ENCODE peak calls at places on chromosome 22, in seven cellular contexts. H, Q, N, T, V, M and K are unnamed samples.

GRCh38 chr22:19853879-19854777 is 546 bp downstream of the GNB1L start:
- DNase-seq in T (peak), Q (peak), H (no peak), V (no peak), M (no peak), N (no peak), K (no peak)

GRCh38 chr22:47620391-47620790 is 857.9 kb downstream of the TBC1D22A start:
- DNase-seq in V (no peak), Q (no peak), H (no peak), N (no peak), T (no peak), M (no peak), K (no peak)

GRCh38 chr22:43216738-43217137 is 29.8 kb upstream of the TTLL12 start:
- DNase-seq in H (no peak), V (no peak), Q (no peak), N (no peak), T (no peak), M (no peak), K (no peak)

GRCh38 chr22:49087716-49088660 is 739.7 kb downstream of the BRD1 start:
- DNase-seq in V (no peak), M (no peak), N (no peak), H (no peak), T (no peak), Q (no peak), K (no peak)

GRCh38 chr22:37953062-37953436 is 352 bp downstream of the C22orf23 start:
- DNase-seq in H (no peak), V (no peak), T (peak), M (no peak), Q (no peak), N (no peak), K (no peak)

GRCh38 chr22:38041760-38042584 is 15.2 kb upstream of the PICK1 start:
- DNase-seq in N (no peak), M (no peak), Q (no peak), T (no peak), V (no peak), H (no peak), K (no peak)

GRCh38 chr22:30309981-30310672 is 16.6 kb downstream of the TBC1D10A start:
- DNase-seq in Q (peak), T (peak), N (peak), V (no peak), H (no peak), M (no peak), K (peak)

GRCh38 chr22:42188808-42189447 is 58.3 kb upstream of the CYP2D6 start:
- DNase-seq in M (no peak), T (no peak), V (no peak), H (no peak), Q (no peak), N (peak), K (peak)

GRCh38 chr22:43255299-43255698 is 68.4 kb upstream of the TTLL12 start:
- DNase-seq in V (no peak), M (no peak), H (no peak), Q (no peak), N (no peak), T (no peak), K (no peak)

GRCh38 chr22:20761536-20761935 is 12.4 kb upstream of the SERPIND1 start:
- DNase-seq in T (no peak), Q (no peak), N (peak), M (no peak), V (no peak), H (no peak), K (peak)

GRCh38 chr22:46653596-46653995 is 33.4 kb downstream of the GRAMD4 start:
- DNase-seq in N (no peak), Q (no peak), T (no peak), V (no peak), M (no peak), H (no peak), K (no peak)

GRCh38 chr22:17597217-17597616 is 31.3 kb downstream of the ATP6V1E1 start:
- DNase-seq in T (no peak), M (no peak), V (no peak), Q (no peak), N (peak), H (no peak), K (no peak)